ENCODE peak calls at places on chromosomes 7 and 10, in seven cellular contexts. V, E, P, G, A, L and R are unnamed samples.

GRCh38 chr7:155257482-155258232 is 40.0 kb upstream of the INSIG1 start:
- DNase-seq in G (no peak), A (no peak), E (peak; percentile 70), P (peak; percentile 46), L (peak; percentile 76), V (peak; percentile 91), R (peak; percentile 29)

GRCh38 chr10:91210435-91210834 is 10.0 kb upstream of the PCGF5 start:
- DNase-seq in P (peak; percentile 73), A (no peak), G (no peak), V (no peak), L (no peak), E (no peak), R (peak; percentile 68)

GRCh38 chr7:70608229-70608628 is 523.7 kb upstream of the GALNT17 start:
- DNase-seq in A (no peak), V (no peak), E (no peak), P (no peak), L (no peak), G (no peak), R (no peak)

GRCh38 chr7:111089822-111090426 is 1.0 kb upstream of the LRRN3 start:
- DNase-seq in E (no peak), A (no peak), P (no peak), G (peak; percentile 64), L (peak; percentile 13), V (no peak), R (peak; percentile 64)

GRCh38 chr7:80078159-80078731 is 56.4 kb upstream of the GNAI1 start:
- DNase-seq in A (no peak), L (peak; percentile 12), V (no peak), G (peak; percentile 40), P (no peak), E (no peak), R (peak; percentile 67)

GRCh38 chr10:24255115-24255895 is 46.4 kb downstream of the KIAA1217 start:
- DNase-seq in G (no peak), V (no peak), L (no peak), A (no peak), E (no peak), P (no peak), R (no peak)

GRCh38 chr10:34761443-34761842 is 53.7 kb downstream of the PARD3 start:
- DNase-seq in A (no peak), L (no peak), E (no peak), G (no peak), V (no peak), P (no peak), R (no peak)

GRCh38 chr10:62582098-62582705 is 208.0 kb downstream of the ZNF365 start:
- DNase-seq in E (no peak), P (no peak), L (no peak), V (no peak), A (no peak), G (peak; percentile 78), R (no peak)

GRCh38 chr7:155811895-155812761 is at the start of gene SHH:
- DNase-seq in V (no peak), E (no peak), P (no peak), A (no peak), G (peak; percentile 33), L (no peak), R (no peak)

GRCh38 chr10:43212043-43212721 is 54.7 kb downstream of the RASGEF1A start:
- DNase-seq in E (peak; percentile 39), P (no peak), L (no peak), A (no peak), G (no peak), V (peak; percentile 30), R (no peak)

GRCh38 chr7:30813466-30813865 is 42.2 kb downstream of the MINDY4 start:
- DNase-seq in A (no peak), E (no peak), G (no peak), P (peak; percentile 26), V (peak; percentile 55), L (no peak), R (no peak)

GRCh38 chr10:49598986-49599385 is 11.1 kb upstream of the SLC18A3 start:
- DNase-seq in V (no peak), L (peak; percentile 71), P (no peak), E (no peak), A (no peak), G (peak; percentile 4), R (no peak)

GRCh38 chr7:134175724-134176350 is 48.7 kb downstream of the LRGUK start:
- DNase-seq in E (no peak), A (no peak), P (no peak), L (no peak), V (no peak), G (no peak), R (no peak)

GRCh38 chr7:26295015-26295414 is 3.4 kb downstream of the SNX10 start:
- DNase-seq in A (no peak), P (no peak), V (no peak), G (no peak), L (no peak), E (no peak), R (no peak)

GRCh38 chr10:30820282-30820991 is 190.9 kb upstream of the LYZL2 start:
- DNase-seq in G (peak; percentile 95), P (no peak), V (no peak), A (no peak), E (no peak), L (peak; percentile 86), R (no peak)

GRCh38 chr7:132321387-132321786 is 254.9 kb downstream of the PLXNA4 start:
- DNase-seq in E (no peak), P (no peak), L (peak; percentile 3), V (no peak), G (no peak), A (no peak), R (no peak)

GRCh38 chr7:147547252-147547897 is 1043.2 kb upstream of the C7orf33 start:
- DNase-seq in V (no peak), E (no peak), G (peak; percentile 9), A (no peak), L (no peak), P (peak; percentile 30), R (no peak)

DNA sequence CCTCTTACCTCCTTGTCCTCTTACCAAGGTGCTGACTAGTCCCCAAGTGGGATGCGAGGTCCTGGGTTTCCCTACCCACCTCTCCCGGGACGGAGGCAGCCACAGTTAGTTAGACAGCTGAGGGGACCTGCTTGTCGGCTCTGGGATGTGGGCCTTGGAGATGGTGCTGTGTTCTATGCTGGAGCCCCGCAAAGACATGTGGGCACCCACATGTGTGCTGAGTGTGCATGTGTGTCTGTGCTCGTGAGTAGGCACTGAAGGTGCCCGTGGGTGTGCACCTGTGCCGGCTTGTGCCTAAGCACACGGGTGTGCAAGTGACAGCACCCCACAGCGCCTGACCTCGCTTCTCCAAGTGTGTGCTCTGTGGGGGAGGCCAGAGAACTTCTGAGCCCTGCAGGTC is 62.2 kb downstream of the NEURL1 start:
- DNase-seq in P (no peak), V (peak; percentile 47), L (no peak), G (no peak), A (no peak), E (no peak), R (no peak)
- H3K4me3 ChIP-seq in P (no peak overlapping the region), V (peak overlapping the region; percentile 71), L (no peak overlapping the region), G (peak overlapping the region; percentile 9), A (peak overlapping the region; percentile 40), E (no peak overlapping the region), R (peak overlapping the region; percentile 43)

DNA sequence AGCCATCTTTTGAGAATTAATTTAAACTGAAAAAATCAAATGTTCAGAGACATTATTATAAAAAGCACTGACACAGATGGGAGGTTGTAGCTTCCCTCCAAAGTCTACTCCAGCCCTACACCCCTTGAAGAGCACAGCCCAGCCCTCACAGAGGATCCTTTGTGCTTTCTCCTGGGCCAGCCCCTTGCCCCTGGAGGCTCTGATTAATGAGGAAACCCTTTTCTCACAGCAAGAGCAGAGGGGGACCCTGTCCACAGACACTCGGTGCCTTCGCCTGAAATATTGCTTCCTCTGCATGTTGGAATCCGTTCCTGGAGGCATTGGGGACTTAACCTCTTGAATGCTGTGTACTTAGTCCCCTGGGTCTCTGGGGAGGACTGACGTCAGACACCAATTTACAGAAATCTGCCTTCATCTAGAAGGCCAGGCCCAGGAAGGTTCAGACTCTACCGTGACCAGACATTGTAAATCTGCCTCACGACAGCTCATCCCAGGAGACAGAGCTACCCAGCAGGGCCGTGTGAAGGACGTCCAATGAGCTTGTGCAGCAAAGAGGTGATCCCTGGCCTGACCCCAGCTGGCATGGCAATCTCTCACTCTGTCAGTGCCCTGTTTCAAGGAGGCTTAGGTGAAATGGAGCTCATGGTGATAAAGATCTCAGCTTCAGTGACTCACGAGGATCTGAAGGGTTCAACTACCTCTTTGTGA is 8.1 kb upstream of the TMEM72 start:
- DNase-seq in G (no peak), V (no peak), A (no peak), P (no peak), L (no peak), E (no peak), R (no peak)
- H3K27ac ChIP-seq in G (no peak overlapping the region), V (no peak overlapping the region), A (no peak overlapping the region), P (no peak overlapping the region), L (no peak overlapping the region), E (no peak overlapping the region), R (no peak overlapping the region)

DNA sequence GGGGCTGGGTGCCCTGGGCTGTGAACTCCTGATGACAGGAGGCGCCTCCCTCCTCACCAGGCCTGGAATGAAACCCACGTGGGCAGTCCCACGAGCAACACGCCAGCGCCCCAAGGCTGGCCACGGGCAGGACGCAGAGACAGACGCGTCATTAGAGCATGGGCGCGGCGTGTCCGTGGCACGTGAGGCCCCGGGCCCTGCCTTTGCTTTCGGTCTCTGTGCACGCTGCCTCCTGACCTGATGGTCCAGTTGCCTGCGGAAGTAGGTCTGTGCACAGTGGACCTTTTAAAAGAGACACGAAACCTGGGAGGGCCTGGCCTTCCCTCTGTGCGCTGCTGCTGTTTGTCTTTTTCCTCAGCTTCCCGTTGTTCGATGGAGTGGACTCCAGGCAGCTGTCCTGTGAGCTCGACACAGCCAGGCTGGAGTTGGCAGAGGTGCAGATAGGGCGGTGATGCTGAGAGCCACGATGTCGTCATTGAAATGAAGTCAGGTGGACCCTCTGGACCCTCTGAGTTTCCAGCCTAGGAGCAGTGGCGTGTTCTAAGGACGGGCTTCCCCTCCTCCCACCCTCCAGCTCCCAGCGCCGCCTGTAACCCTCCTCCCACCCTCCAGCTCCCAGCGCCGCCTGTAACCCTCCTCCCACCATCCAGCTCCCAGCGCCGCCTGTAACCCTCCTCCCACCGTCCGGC is 40.1 kb upstream of the CFAP46 start:
- DNase-seq in E (no peak), L (no peak), V (peak; percentile 46), P (no peak), G (no peak), A (no peak), R (no peak)
- H3K4me3 ChIP-seq in E (no peak overlapping the region), L (no peak overlapping the region), V (no peak overlapping the region), P (no peak overlapping the region), G (no peak overlapping the region), A (no peak overlapping the region), R (no peak overlapping the region)

DNA sequence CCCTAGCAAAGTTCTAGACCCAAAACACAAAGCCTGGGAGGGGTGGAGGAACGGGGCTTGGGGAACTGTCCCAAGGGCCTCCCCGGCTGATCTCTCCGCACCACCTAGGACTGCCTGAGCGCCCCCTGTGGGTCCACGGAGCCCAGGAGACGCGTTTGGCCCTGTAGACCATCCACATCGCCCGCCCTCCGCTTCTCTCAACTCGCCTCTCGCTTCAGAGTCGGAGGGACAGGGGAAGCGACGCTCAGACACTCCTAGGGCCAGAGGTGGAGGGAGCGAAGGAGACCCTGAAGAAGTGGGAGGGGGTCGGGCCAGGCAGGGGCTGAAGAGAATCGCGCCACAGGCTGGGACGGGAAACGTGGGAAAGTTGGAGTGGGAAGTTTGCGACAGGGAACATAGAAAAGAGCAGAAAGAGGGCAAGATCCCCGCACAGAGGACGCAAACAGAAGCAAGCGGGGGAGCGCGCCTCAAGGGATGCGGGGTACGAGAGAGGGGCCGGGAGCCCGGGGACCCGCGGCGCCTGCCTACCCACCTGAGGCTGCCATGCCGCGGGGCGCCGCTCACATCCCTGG is 378 bp downstream of the PIK3AP1 start:
- DNase-seq in G (no peak), V (peak; percentile 73), A (peak; percentile 71), P (peak; percentile 53), E (no peak), L (no peak), R (peak; percentile 50)
- H3K27ac ChIP-seq in G (no peak overlapping the region), V (no peak overlapping the region), A (peak overlapping the region; percentile 16), P (peak overlapping the region; percentile 0), E (no peak overlapping the region), L (no peak overlapping the region), R (peak overlapping the region; percentile 77)